ENCODE peak calls at places on chromosome 16, in eight cellular contexts. One of them, this sample, is unnamed.
A peak's percentile ranks its signal among the peaks of the same experiment; 100 is the strongest.

GRCh38 chr16:57470683-57471082 is 8.2 kb downstream of the POLR2C start:
- DNase-seq in cardiac muscle cell: peak; percentile 80
- DNase-seq in effector memory CD4-positive, alpha-beta T cell: no peak
- DNase-seq in activated CD4-positive, CD25-positive, alpha-beta regulatory T cell: no peak
- DNase-seq in lung: peak; percentile 89
- DNase-seq in RWPE1: no peak
- DNase-seq in epithelial cell of esophagus: no peak
- DNase-seq in heart left ventricle: no peak
- DNase-seq in this sample: no peak

GRCh38 chr16:28984619-28985135 is at the start of gene LAT:
- DNase-seq in epithelial cell of esophagus: no peak
- DNase-seq in effector memory CD4-positive, alpha-beta T cell: peak; percentile 71
- DNase-seq in lung: no peak
- DNase-seq in cardiac muscle cell: no peak
- DNase-seq in RWPE1: no peak
- DNase-seq in activated CD4-positive, CD25-positive, alpha-beta regulatory T cell: peak; percentile 76
- DNase-seq in heart left ventricle: peak; percentile 74
- DNase-seq in this sample: no peak

GRCh38 chr16:89700649-89701424 is 668 bp downstream of the SPATA2L start:
- DNase-seq in lung: no peak
- DNase-seq in RWPE1: no peak
- DNase-seq in effector memory CD4-positive, alpha-beta T cell: peak; percentile 42
- DNase-seq in heart left ventricle: peak; percentile 73
- DNase-seq in activated CD4-positive, CD25-positive, alpha-beta regulatory T cell: peak; percentile 52
- DNase-seq in cardiac muscle cell: peak; percentile 36
- DNase-seq in epithelial cell of esophagus: peak; percentile 85
- DNase-seq in this sample: no peak

GRCh38 chr16:70715860-70716357 is 30.1 kb upstream of the MTSS2 start:
- DNase-seq in lung: no peak
- DNase-seq in RWPE1: no peak
- DNase-seq in activated CD4-positive, CD25-positive, alpha-beta regulatory T cell: no peak
- DNase-seq in effector memory CD4-positive, alpha-beta T cell: no peak
- DNase-seq in epithelial cell of esophagus: no peak
- DNase-seq in cardiac muscle cell: peak; percentile 86
- DNase-seq in heart left ventricle: no peak
- DNase-seq in this sample: no peak

GRCh38 chr16:80273635-80274538 is 266.9 kb upstream of the DYNLRB2 start:
- DNase-seq in heart left ventricle: no peak
- DNase-seq in lung: no peak
- DNase-seq in activated CD4-positive, CD25-positive, alpha-beta regulatory T cell: no peak
- DNase-seq in RWPE1: peak; percentile 43
- DNase-seq in cardiac muscle cell: peak; percentile 2
- DNase-seq in epithelial cell of esophagus: peak; percentile 90
- DNase-seq in effector memory CD4-positive, alpha-beta T cell: no peak
- DNase-seq in this sample: no peak

GRCh38 chr16:878071-878784 is 77.7 kb upstream of the GNG13 start:
- DNase-seq in heart left ventricle: peak; percentile 29
- DNase-seq in epithelial cell of esophagus: no peak
- DNase-seq in RWPE1: no peak
- DNase-seq in cardiac muscle cell: no peak
- DNase-seq in activated CD4-positive, CD25-positive, alpha-beta regulatory T cell: no peak
- DNase-seq in effector memory CD4-positive, alpha-beta T cell: no peak
- DNase-seq in lung: no peak
- DNase-seq in this sample: no peak

GRCh38 chr16:10269632-10270031 is 87.4 kb upstream of the GRIN2A start:
- DNase-seq in lung: no peak
- DNase-seq in heart left ventricle: no peak
- DNase-seq in RWPE1: no peak
- DNase-seq in cardiac muscle cell: no peak
- DNase-seq in effector memory CD4-positive, alpha-beta T cell: no peak
- DNase-seq in epithelial cell of esophagus: no peak
- DNase-seq in activated CD4-positive, CD25-positive, alpha-beta regulatory T cell: no peak
- DNase-seq in this sample: no peak

GRCh38 chr16:85899444-85899843 is 482 bp downstream of the IRF8 start:
- DNase-seq in RWPE1: no peak
- DNase-seq in effector memory CD4-positive, alpha-beta T cell: no peak
- DNase-seq in lung: no peak
- DNase-seq in cardiac muscle cell: no peak
- DNase-seq in activated CD4-positive, CD25-positive, alpha-beta regulatory T cell: no peak
- DNase-seq in heart left ventricle: no peak
- DNase-seq in epithelial cell of esophagus: no peak
- DNase-seq in this sample: no peak

GRCh38 chr16:84259691-84260090 is 19.9 kb upstream of the KCNG4 start:
- DNase-seq in lung: no peak
- DNase-seq in RWPE1: no peak
- DNase-seq in cardiac muscle cell: no peak
- DNase-seq in heart left ventricle: no peak
- DNase-seq in activated CD4-positive, CD25-positive, alpha-beta regulatory T cell: no peak
- DNase-seq in epithelial cell of esophagus: no peak
- DNase-seq in effector memory CD4-positive, alpha-beta T cell: no peak
- DNase-seq in this sample: no peak

GRCh38 chr16:65312795-65313194 is 190.9 kb upstream of the CDH11 start:
- DNase-seq in cardiac muscle cell: peak; percentile 38
- DNase-seq in epithelial cell of esophagus: no peak
- DNase-seq in effector memory CD4-positive, alpha-beta T cell: no peak
- DNase-seq in RWPE1: no peak
- DNase-seq in activated CD4-positive, CD25-positive, alpha-beta regulatory T cell: no peak
- DNase-seq in lung: no peak
- DNase-seq in heart left ventricle: no peak
- DNase-seq in this sample: no peak

GRCh38 chr16:77898671-77899211 is 110.4 kb downstream of the VAT1L start:
- DNase-seq in cardiac muscle cell: peak; percentile 34
- DNase-seq in epithelial cell of esophagus: no peak
- DNase-seq in lung: no peak
- DNase-seq in effector memory CD4-positive, alpha-beta T cell: no peak
- DNase-seq in RWPE1: no peak
- DNase-seq in heart left ventricle: no peak
- DNase-seq in activated CD4-positive, CD25-positive, alpha-beta regulatory T cell: no peak
- DNase-seq in this sample: no peak

GRCh38 chr16:945271-946047 is 25.3 kb downstream of the LMF1 start:
- DNase-seq in RWPE1: no peak
- DNase-seq in heart left ventricle: no peak
- DNase-seq in activated CD4-positive, CD25-positive, alpha-beta regulatory T cell: no peak
- DNase-seq in cardiac muscle cell: no peak
- DNase-seq in effector memory CD4-positive, alpha-beta T cell: no peak
- DNase-seq in lung: no peak
- DNase-seq in epithelial cell of esophagus: no peak
- DNase-seq in this sample: no peak

GRCh38 chr16:51154271-51155171 is 3.5 kb upstream of the SALL1 start:
- DNase-seq in heart left ventricle: no peak
- DNase-seq in RWPE1: no peak
- DNase-seq in cardiac muscle cell: no peak
- DNase-seq in activated CD4-positive, CD25-positive, alpha-beta regulatory T cell: no peak
- DNase-seq in effector memory CD4-positive, alpha-beta T cell: no peak
- DNase-seq in lung: no peak
- DNase-seq in epithelial cell of esophagus: no peak
- DNase-seq in this sample: peak; percentile 25

GRCh38 chr16:50323335-50324011 is 45.3 kb downstream of the BRD7 start:
- DNase-seq in heart left ventricle: no peak
- DNase-seq in activated CD4-positive, CD25-positive, alpha-beta regulatory T cell: no peak
- DNase-seq in epithelial cell of esophagus: peak; percentile 47
- DNase-seq in RWPE1: peak; percentile 47
- DNase-seq in lung: no peak
- DNase-seq in cardiac muscle cell: peak; percentile 50
- DNase-seq in effector memory CD4-positive, alpha-beta T cell: no peak
- DNase-seq in this sample: no peak

GRCh38 chr16:252366-253337 is 18.0 kb downstream of the FAM234A start:
- DNase-seq in effector memory CD4-positive, alpha-beta T cell: no peak
- DNase-seq in activated CD4-positive, CD25-positive, alpha-beta regulatory T cell: no peak
- DNase-seq in RWPE1: no peak
- DNase-seq in epithelial cell of esophagus: no peak
- DNase-seq in lung: no peak
- DNase-seq in heart left ventricle: no peak
- DNase-seq in cardiac muscle cell: peak; percentile 34
- DNase-seq in this sample: no peak

GRCh38 chr16:6528217-6528616 is 804.4 kb upstream of the RBFOX1 start:
- DNase-seq in cardiac muscle cell: no peak
- DNase-seq in epithelial cell of esophagus: no peak
- DNase-seq in activated CD4-positive, CD25-positive, alpha-beta regulatory T cell: no peak
- DNase-seq in RWPE1: no peak
- DNase-seq in lung: no peak
- DNase-seq in heart left ventricle: no peak
- DNase-seq in effector memory CD4-positive, alpha-beta T cell: no peak
- DNase-seq in this sample: no peak

GRCh38 chr16:3431779-3432219 is 11.5 kb downstream of the ZNF597 start:
- DNase-seq in activated CD4-positive, CD25-positive, alpha-beta regulatory T cell: peak; percentile 23
- DNase-seq in lung: peak; percentile 34
- DNase-seq in cardiac muscle cell: peak; percentile 56
- DNase-seq in epithelial cell of esophagus: no peak
- DNase-seq in RWPE1: no peak
- DNase-seq in effector memory CD4-positive, alpha-beta T cell: peak; percentile 27
- DNase-seq in heart left ventricle: peak; percentile 66
- DNase-seq in this sample: no peak

GRCh38 chr16:82451449-82451848 is 175.3 kb upstream of the CDH13 start:
- DNase-seq in lung: peak; percentile 1
- DNase-seq in heart left ventricle: no peak
- DNase-seq in activated CD4-positive, CD25-positive, alpha-beta regulatory T cell: no peak
- DNase-seq in RWPE1: no peak
- DNase-seq in epithelial cell of esophagus: no peak
- DNase-seq in cardiac muscle cell: no peak
- DNase-seq in effector memory CD4-positive, alpha-beta T cell: no peak
- DNase-seq in this sample: no peak